ENCODE peak calls at places on chromosomes 7 and 10, in seven cellular contexts. S is fibroblast of the aortic adventitia, O is HFFc6, W is type B pancreatic cell, J is fibroblast of mammary gland, A is fibroblast of the conjunctiva, H is GM12891. D is an unnamed sample.
A peak's percentile ranks its signal among the peaks of the same experiment; 100 is the strongest.

GRCh38 chr10:16750461-16750860 is 66.8 kb downstream of the RSU1 start:
- DNase-seq in A (no peak), W (no peak), H (no peak), O (no peak), S (no peak), J (no peak), D (no peak)

GRCh38 chr7:153399554-153399940 is 640.0 kb downstream of the ACTR3B start:
- DNase-seq in O (no peak), S (no peak), J (no peak), A (no peak), W (no peak), H (no peak), D (no peak)

GRCh38 chr7:100632951-100633717 is 8.2 kb downstream of the TFR2 start:
- DNase-seq in A (no peak), J (peak; percentile 24), H (no peak), W (no peak), S (no peak), O (peak; percentile 16), D (peak; percentile 71)

GRCh38 chr10:78981257-78981969 is 87.4 kb upstream of the ZMIZ1 start:
- DNase-seq in W (no peak), S (no peak), A (no peak), H (no peak), J (no peak), O (no peak), D (no peak)

GRCh38 chr10:87928996-87929395 is 65.6 kb downstream of the PTEN start:
- DNase-seq in S (no peak), W (no peak), H (no peak), O (no peak), A (no peak), J (no peak), D (no peak)

GRCh38 chr10:126876456-126876855 is 28.8 kb upstream of the DOCK1 start:
- DNase-seq in J (no peak), O (no peak), A (no peak), S (no peak), H (no peak), W (no peak), D (no peak)

GRCh38 chr7:100584677-100585510 is 1.0 kb downstream of the LRCH4 start:
- DNase-seq in W (no peak), S (peak; percentile 89), J (peak; percentile 75), A (no peak), H (no peak), O (peak; percentile 74), D (no peak)

GRCh38 chr7:14888904-14889482 is 13.6 kb downstream of the DGKB start:
- DNase-seq in S (peak; percentile 64), H (no peak), W (no peak), O (peak; percentile 1), A (no peak), J (peak; percentile 19), D (no peak)

GRCh38 chr7:97418312-97418711 is 300.8 kb downstream of the SDHAF3 start:
- DNase-seq in A (no peak), S (no peak), O (no peak), H (no peak), W (no peak), J (no peak), D (no peak)

GRCh38 chr10:113199459-113199858 is 249.4 kb downstream of the TCF7L2 start:
- DNase-seq in S (peak; percentile 40), H (no peak), O (peak; percentile 63), A (no peak), J (peak; percentile 21), W (no peak), D (no peak)

GRCh38 chr10:44673245-44673999 is 237.7 kb upstream of the TMEM72 start:
- DNase-seq in S (no peak), O (no peak), H (no peak), A (no peak), W (no peak), J (no peak), D (no peak)

GRCh38 chr7:33128990-33129805 is at the start of gene BBS9:
- DNase-seq in H (peak; percentile 80), J (peak; percentile 93), W (peak; percentile 93), O (peak; percentile 94), S (peak; percentile 91), A (peak; percentile 90), D (peak; percentile 66)

GRCh38 chr10:58266826-58267712 is 625 bp downstream of the IPMK start:
- DNase-seq in H (no peak), W (peak; percentile 72), J (peak; percentile 57), A (peak; percentile 59), O (peak; percentile 55), S (peak; percentile 63), D (peak; percentile 18)

GRCh38 chr7:69433086-69433485 is 165.2 kb upstream of the AUTS2 start:
- DNase-seq in S (no peak), J (no peak), H (no peak), O (no peak), A (no peak), W (no peak), D (no peak)

GRCh38 chr7:47389923-47390630 is 191.8 kb downstream of the TNS3 start:
- DNase-seq in W (no peak), J (no peak), A (no peak), S (no peak), O (no peak), H (no peak), D (no peak)

GRCh38 chr7:36730046-36730445 is 5.8 kb upstream of the AOAH start:
- DNase-seq in S (no peak), W (no peak), A (no peak), J (no peak), O (no peak), H (no peak), D (no peak)

GRCh38 chr7:90720970-90721768 is 125.0 kb downstream of the CDK14 start:
- DNase-seq in H (no peak), W (no peak), A (peak; percentile 68), S (peak; percentile 92), O (peak; percentile 52), J (peak; percentile 86), D (no peak)

GRCh38 chr7:139441961-139442360 is 41.5 kb downstream of the KLRG2 start:
- DNase-seq in W (no peak), O (no peak), A (no peak), H (no peak), S (no peak), J (no peak), D (no peak)

GRCh38 chr7:76166404-76167255 is 35.1 kb upstream of the SRRM3 start:
- DNase-seq in A (peak; percentile 95), W (peak; percentile 98), J (peak; percentile 94), H (peak; percentile 91), O (peak; percentile 85), S (peak; percentile 94), D (peak; percentile 81)

GRCh38 chr7:127928222-127928621 is 103.0 kb downstream of the LRRC4 start:
- DNase-seq in H (no peak), A (no peak), J (no peak), O (no peak), W (no peak), S (no peak), D (no peak)

GRCh38 chr7:133780912-133781311 is 346.2 kb upstream of the LRGUK start:
- DNase-seq in H (no peak), O (no peak), A (no peak), J (no peak), S (peak; percentile 2), W (no peak), D (no peak)

GRCh38 chr7:23426876-23427275 is 43.4 kb downstream of the IGF2BP3 start:
- DNase-seq in H (no peak), W (no peak), J (no peak), S (no peak), A (no peak), O (no peak), D (no peak)

GRCh38 chr10:72263613-72264241 is 10.0 kb upstream of the DDIT4 start:
- DNase-seq in O (no peak), J (no peak), H (no peak), W (no peak), S (no peak), A (no peak), D (no peak)

GRCh38 chr10:131850490-131850880 is 50.3 kb upstream of the PPP2R2D start:
- DNase-seq in W (no peak), O (no peak), S (no peak), H (no peak), A (no peak), J (peak; percentile 15), D (no peak)

GRCh38 chr7:52639981-52640380 is 395.5 kb upstream of the POM121L12 start:
- DNase-seq in A (no peak), H (no peak), O (no peak), W (no peak), J (peak; percentile 33), S (no peak), D (no peak)

GRCh38 chr10:96683065-96683464 is 37.2 kb downstream of the PIK3AP1 start:
- DNase-seq in A (no peak), S (peak; percentile 44), O (peak; percentile 85), J (peak; percentile 36), W (no peak), H (no peak), D (no peak)

D was measured in 8988T.